ENCODE peak calls at places on chromosome 9, in nine cellular contexts. P, M, R, G, C, J, V, Q and B are unnamed samples.

GRCh38 chr9:95048225-95049087 is 269.1 kb downstream of the FANCC start:
- DNase-seq in P (peak), M (peak), R (peak), G (peak), C (peak), J (peak), V (no peak), Q (peak), B (no peak)

GRCh38 chr9:91428431-91428830 is 4.8 kb upstream of the NFIL3 start:
- DNase-seq in P (no peak), M (no peak), R (no peak), G (no peak), C (no peak), J (peak), V (no peak), Q (no peak), B (no peak)

GRCh38 chr9:83062653-83063527 is at the start of gene RASEF:
- DNase-seq in P (peak), M (peak), R (peak), G (peak), C (peak), J (no peak), V (no peak), Q (peak), B (no peak)

GRCh38 chr9:114232091-114232440 is 76.7 kb downstream of the COL27A1 start:
- DNase-seq in P (no peak), M (no peak), R (no peak), G (no peak), C (no peak), J (no peak), V (no peak), Q (no peak), B (no peak)

GRCh38 chr9:109945571-109945970 is 165.6 kb downstream of the PALM2AKAP2 start:
- DNase-seq in P (no peak), M (no peak), R (no peak), G (no peak), C (no peak), J (no peak), V (no peak), Q (no peak), B (no peak)

GRCh38 chr9:6944093-6944551 is 186.3 kb downstream of the KDM4C start:
- DNase-seq in P (peak), M (no peak), R (peak), G (no peak), C (no peak), J (no peak), V (no peak), Q (no peak), B (no peak)

GRCh38 chr9:13863112-13863511 is 450.8 kb downstream of the NFIB start:
- DNase-seq in P (no peak), M (no peak), R (no peak), G (peak), C (no peak), J (no peak), V (peak), Q (peak), B (peak)

GRCh38 chr9:3285365-3286161 is 240.2 kb downstream of the RFX3 start:
- DNase-seq in P (peak), M (no peak), R (no peak), G (no peak), C (no peak), J (no peak), V (no peak), Q (no peak), B (no peak)

GRCh38 chr9:137615387-137615871 is 3.4 kb upstream of the EHMT1 start:
- DNase-seq in P (no peak), M (peak), R (no peak), G (no peak), C (no peak), J (no peak), V (no peak), Q (no peak), B (no peak)

GRCh38 chr9:97440160-97440559 is 28.3 kb downstream of the TDRD7 start:
- DNase-seq in P (no peak), M (no peak), R (no peak), G (no peak), C (no peak), J (no peak), V (no peak), Q (no peak), B (no peak)

GRCh38 chr9:91037511-91038482 is 236.2 kb downstream of the SYK start:
- DNase-seq in P (peak), M (no peak), R (peak), G (peak), C (peak), J (no peak), V (peak), Q (peak), B (peak)

DNA sequence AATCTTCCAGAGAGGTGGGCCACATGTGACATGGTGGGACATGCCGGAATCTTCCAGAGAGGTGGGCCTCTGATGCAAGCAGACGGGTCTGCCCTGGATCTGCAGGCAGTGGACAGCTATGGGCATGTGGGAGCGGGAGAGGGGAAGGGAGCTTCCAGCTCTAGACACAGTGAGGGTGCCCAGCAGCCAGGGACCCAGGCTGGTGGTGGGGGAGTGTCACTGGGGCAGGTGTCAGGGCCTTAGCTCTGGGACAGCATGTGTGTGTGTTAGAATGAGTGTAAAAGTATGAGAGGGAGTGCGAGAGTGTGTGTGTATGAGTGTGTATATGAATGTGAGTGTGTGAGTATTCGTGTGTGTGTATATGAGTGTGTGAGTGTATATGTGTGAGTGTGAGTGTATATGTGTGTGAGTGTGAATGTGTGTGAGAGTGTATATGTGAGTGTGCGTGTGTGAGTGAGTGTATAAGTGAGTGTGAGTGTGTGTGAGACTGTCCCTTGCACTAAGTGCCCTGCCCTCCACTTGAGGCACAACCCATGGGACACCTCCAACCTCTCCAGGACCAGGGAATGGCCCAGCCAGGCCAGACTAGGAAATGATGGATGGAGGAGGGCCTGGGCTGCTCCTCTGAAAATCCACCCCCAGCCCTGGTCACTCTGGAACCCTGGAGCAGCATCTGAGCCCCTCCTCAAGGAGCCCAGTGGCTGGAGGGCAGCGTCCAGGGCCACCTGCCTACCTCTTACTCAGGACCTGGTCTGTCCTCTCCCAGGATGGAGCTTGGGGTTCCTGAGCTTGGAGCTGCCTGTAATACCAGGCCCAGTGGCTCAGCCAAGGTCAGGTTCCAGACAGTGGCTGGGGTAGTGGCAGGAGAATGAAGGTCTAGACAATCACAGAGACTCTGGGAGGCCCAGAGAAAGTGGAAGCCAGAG is 122.2 kb downstream of the C9orf50 start:
- DNase-seq in P (no peak), M (peak), R (no peak), G (no peak), C (no peak), J (no peak), V (no peak), Q (no peak), B (peak)
- H3K4me3 ChIP-seq in P (no peak), M (no peak), R (no peak), G (no peak), C (peak), J (no peak), V (peak), Q (no peak), B (peak)

GRCh38 chr9:134328841-134329575 is 2.8 kb downstream of the RXRA start:
- DNase-seq in P (peak), M (peak), R (peak), G (peak), C (no peak), J (no peak), V (no peak), Q (peak), B (no peak)
- H3K4me3 ChIP-seq in P (peak), M (no peak), R (peak), G (peak), C (no peak), J (no peak), V (peak), Q (no peak), B (peak)

GRCh38 chr9:106877345-106877744 is 14.4 kb downstream of the ZNF462 start:
- DNase-seq in P (no peak), M (no peak), R (no peak), G (no peak), C (no peak), J (no peak), V (no peak), Q (no peak), B (no peak)
- H3K4me3 ChIP-seq in P (no peak), M (no peak), R (no peak), G (no peak), C (no peak), J (no peak), V (no peak), Q (no peak), B (no peak)

GRCh38 chr9:107635137-107635802 is 145.7 kb upstream of the KLF4 start:
- DNase-seq in P (no peak), M (no peak), R (no peak), G (no peak), C (no peak), J (no peak), V (no peak), Q (no peak), B (no peak)

GRCh38 chr9:107638496-107638895 is 148.9 kb upstream of the KLF4 start:
- DNase-seq in P (no peak), M (no peak), R (no peak), G (no peak), C (no peak), J (no peak), V (no peak), Q (no peak), B (no peak)

GRCh38 chr9:107637421-107638420 is 148.2 kb upstream of the KLF4 start:
- DNase-seq in P (peak), M (peak), R (peak), G (peak), C (peak), J (peak), V (peak), Q (peak), B (peak)

GRCh38 chr9:107635803-107636174 is 146.2 kb upstream of the KLF4 start:
- DNase-seq in P (no peak), M (no peak), R (no peak), G (no peak), C (no peak), J (no peak), V (no peak), Q (no peak), B (no peak)

DNA sequence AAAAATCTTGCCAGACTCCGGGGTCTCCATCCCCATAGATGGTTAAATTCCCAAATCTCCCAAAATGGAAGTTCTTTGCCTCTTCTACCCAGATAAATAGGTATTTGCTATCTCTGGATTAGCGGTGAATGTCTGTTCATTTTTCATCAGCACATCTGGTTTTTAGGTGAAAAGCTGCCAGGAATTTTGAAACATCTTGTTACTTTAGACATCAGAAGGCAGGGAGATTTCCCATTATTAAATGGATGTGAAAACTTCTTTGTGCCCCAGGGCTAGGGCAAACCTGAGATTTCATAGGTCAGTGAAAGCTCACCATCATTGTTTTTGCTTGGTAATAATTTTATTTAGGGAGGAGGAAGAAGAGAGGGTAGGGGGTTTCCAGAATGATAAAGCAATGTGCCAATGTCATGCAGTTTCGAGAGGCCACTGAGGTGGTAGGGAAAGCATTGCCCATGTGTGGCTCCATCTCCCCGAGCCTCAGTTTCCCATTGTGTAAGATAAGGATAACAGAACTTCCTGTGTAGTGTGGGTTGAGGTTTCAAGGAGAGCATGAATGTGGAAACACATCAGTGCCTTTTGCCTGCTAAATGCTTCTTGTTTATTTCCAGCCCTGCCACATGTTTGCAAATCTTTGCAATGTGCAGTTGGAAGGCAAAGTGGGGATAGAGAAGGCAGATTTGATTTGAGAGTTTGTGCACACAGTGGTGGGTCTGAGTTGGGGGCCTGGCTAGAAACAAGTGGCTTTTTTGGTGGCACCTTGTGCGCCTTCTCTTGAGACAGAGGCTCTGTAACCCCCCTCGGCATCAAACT is 147.2 kb upstream of the KLF4 start:
- DNase-seq in P (no peak), M (no peak), R (no peak), G (no peak), C (no peak), J (no peak), V (no peak), Q (no peak), B (no peak)
- H3K4me3 ChIP-seq in P (no peak), M (no peak), R (no peak), G (no peak), C (no peak), J (no peak), V (peak), Q (no peak), B (peak)

GRCh38 chr9:136285501-136286358 is 18.2 kb downstream of the CCDC187 start:
- DNase-seq in P (no peak), M (no peak), R (no peak), G (no peak), C (no peak), J (no peak), V (no peak), Q (no peak), B (no peak)
- H3K4me3 ChIP-seq in P (no peak), M (no peak), R (no peak), G (no peak), C (no peak), J (no peak), V (no peak), Q (no peak), B (no peak)

DNA sequence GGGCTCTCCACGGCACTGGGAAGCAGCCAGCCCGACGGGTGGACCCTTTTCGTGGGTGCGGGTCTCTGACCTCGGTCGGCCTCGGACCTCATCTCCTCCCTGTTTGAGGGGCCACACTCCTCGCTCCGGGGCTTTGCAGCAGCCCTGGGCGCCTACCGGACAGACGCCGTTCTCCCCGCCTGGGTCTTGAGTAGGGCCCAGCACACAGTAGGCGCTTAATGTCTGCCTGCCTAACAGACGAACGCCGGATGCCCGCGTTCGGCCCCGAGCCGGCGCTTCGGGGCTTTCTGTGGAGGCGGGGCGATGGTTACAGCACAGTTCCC is 842 bp upstream of the GTF3C5 start:
- DNase-seq in P (no peak), M (no peak), R (no peak), G (no peak), C (no peak), J (no peak), V (no peak), Q (no peak), B (no peak)
- H3K4me3 ChIP-seq in P (peak), M (peak), R (peak), G (peak), C (peak), J (peak), V (peak), Q (peak), B (peak)

GRCh38 chr9:124778575-124779367 is 1.8 kb downstream of the OLFML2A start:
- DNase-seq in P (no peak), M (no peak), R (no peak), G (no peak), C (no peak), J (no peak), V (no peak), Q (no peak), B (no peak)

GRCh38 chr9:124780757-124781151 is 3.8 kb downstream of the OLFML2A start:
- DNase-seq in P (no peak), M (no peak), R (no peak), G (no peak), C (no peak), J (no peak), V (no peak), Q (no peak), B (no peak)

GRCh38 chr9:124779368-124780059 is 2.6 kb downstream of the OLFML2A start:
- DNase-seq in P (peak), M (peak), R (peak), G (no peak), C (peak), J (no peak), V (no peak), Q (no peak), B (no peak)

GRCh38 chr9:124781967-124782660 is 5.2 kb downstream of the OLFML2A start:
- DNase-seq in P (no peak), M (no peak), R (no peak), G (no peak), C (no peak), J (no peak), V (no peak), Q (no peak), B (no peak)

DNA sequence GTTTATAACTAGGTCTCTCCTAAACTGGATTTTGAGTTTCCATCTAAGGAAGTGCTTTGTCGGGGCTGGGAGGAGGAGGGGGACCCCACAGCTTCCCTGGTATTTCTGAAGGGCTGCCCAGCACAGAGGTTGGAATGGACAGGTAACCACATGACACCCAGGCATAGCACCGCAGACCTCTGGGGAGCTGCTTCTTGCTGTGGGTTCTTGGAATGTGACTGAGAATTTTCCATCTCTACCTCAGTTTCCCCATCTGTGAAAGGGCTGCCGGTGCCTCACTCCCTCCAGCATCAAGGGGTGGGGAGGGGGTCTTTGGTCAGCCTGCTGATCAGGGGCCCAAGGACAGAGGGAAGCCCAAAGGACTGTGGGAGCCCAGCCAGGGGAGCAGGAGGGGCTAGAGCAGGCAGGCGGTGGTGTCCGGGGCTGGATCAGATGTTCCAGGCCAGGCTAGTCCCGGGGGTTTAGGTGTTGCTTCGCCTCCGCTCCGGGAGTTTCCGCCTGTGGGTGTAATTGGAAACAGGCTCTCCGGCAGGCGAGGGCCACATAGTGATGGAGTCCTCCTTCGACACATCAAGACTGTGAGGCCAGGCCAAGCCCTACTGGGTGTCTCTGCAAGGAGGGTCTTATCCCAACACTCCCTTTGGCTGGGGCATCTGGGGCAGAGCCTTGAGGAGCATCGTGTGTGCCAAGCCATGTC is 3.3 kb downstream of the OLFML2A start:
- DNase-seq in P (no peak), M (peak), R (no peak), G (peak), C (no peak), J (no peak), V (no peak), Q (no peak), B (no peak)
- H3K4me3 ChIP-seq in P (no peak), M (no peak), R (no peak), G (no peak), C (no peak), J (no peak), V (no peak), Q (no peak), B (peak)

GRCh38 chr9:134138292-134138691 is 2.4 kb downstream of the WDR5 start:
- DNase-seq in P (no peak), M (no peak), R (no peak), G (no peak), C (no peak), J (no peak), V (no peak), Q (peak), B (no peak)
- H3K4me3 ChIP-seq in P (no peak), M (no peak), R (no peak), G (no peak), C (no peak), J (no peak), V (peak), Q (no peak), B (no peak)